ENCODE peak calls at places on chromosomes 11 and 22, in seven cellular contexts. Z is HCT116, E is H1, M is SK-N-SH, D is GM12878, C is K562, P is HepG2. S is an unnamed sample.

GRCh38 chr11:83661491-83662350 is 375.6 kb upstream of the CCDC90B start:
- DNase-seq in M (no peak), C (no peak), D (no peak), Z (no peak), E (no peak), P (peak), S (no peak)

GRCh38 chr11:315516-315994 is 1.7 kb downstream of the IFITM1 start:
- DNase-seq in M (no peak), C (no peak), E (no peak), D (no peak), Z (no peak), P (no peak), S (no peak)

GRCh38 chr22:46749682-46750529 is 11.9 kb upstream of the CERK start:
- DNase-seq in Z (no peak), E (no peak), P (no peak), C (no peak), M (no peak), D (no peak), S (peak)

GRCh38 chr11:4482445-4482844 is at the start of gene OR52K1:
- DNase-seq in E (no peak), Z (no peak), M (no peak), P (no peak), D (no peak), C (no peak), S (no peak)

GRCh38 chr11:65316311-65316978 is 1.8 kb downstream of the CDC42EP2 start:
- DNase-seq in Z (no peak), P (no peak), E (no peak), D (no peak), C (no peak), M (no peak), S (peak)

GRCh38 chr11:14927146-14927545 is 35.1 kb upstream of the CYP2R1 start:
- DNase-seq in E (no peak), M (no peak), D (no peak), P (no peak), C (no peak), Z (no peak), S (no peak)

GRCh38 chr22:20607157-20607907 is 99.9 kb downstream of the MED15 start:
- DNase-seq in Z (no peak), E (peak), C (no peak), P (no peak), M (peak), D (no peak), S (no peak)

GRCh38 chr11:60183595-60184201 is 815 bp upstream of the MS4A6A start:
- DNase-seq in C (no peak), P (no peak), E (no peak), Z (no peak), M (no peak), D (no peak), S (no peak)

GRCh38 chr11:8779107-8779506 is 96.5 kb downstream of the RPL27A start:
- DNase-seq in M (no peak), D (no peak), C (no peak), P (no peak), Z (no peak), E (no peak), S (no peak)

GRCh38 chr11:118912742-118913410 is 12.8 kb downstream of the BCL9L start:
- DNase-seq in P (no peak), M (no peak), D (peak), E (no peak), Z (no peak), C (no peak), S (peak)

GRCh38 chr11:64571050-64571409 is 20.0 kb upstream of the SLC22A12 start:
- DNase-seq in P (no peak), E (no peak), M (no peak), Z (no peak), D (no peak), C (no peak), S (no peak)

GRCh38 chr22:33715626-33716025 is 204.7 kb downstream of the LARGE1 start:
- DNase-seq in P (no peak), C (no peak), M (no peak), E (no peak), D (no peak), Z (no peak), S (no peak)

GRCh38 chr11:63835156-63835540 is 3.8 kb upstream of the MARK2 start:
- DNase-seq in E (no peak), M (no peak), D (no peak), Z (no peak), P (no peak), C (no peak), S (no peak)

GRCh38 chr11:100687630-100688395 is 725 bp downstream of the ARHGAP42 start:
- DNase-seq in P (peak), E (peak), D (no peak), M (peak), Z (peak), C (peak), S (peak)

GRCh38 chr11:31355131-31355530 is 14.4 kb downstream of the DCDC1 start:
- DNase-seq in E (no peak), P (no peak), D (no peak), C (no peak), Z (no peak), M (no peak), S (no peak)

GRCh38 chr11:30346068-30346688 is 23.3 kb downstream of the ARL14EP start:
- DNase-seq in C (peak), M (peak), P (peak), E (no peak), Z (peak), D (no peak), S (peak)

GRCh38 chr22:37161442-37161841 is 11.7 kb upstream of the IL2RB start:
- DNase-seq in M (no peak), C (peak), D (no peak), P (peak), E (no peak), Z (peak), S (no peak)

GRCh38 chr11:121870202-121871045 is 245.6 kb downstream of the BLID start:
- DNase-seq in P (peak), D (no peak), M (no peak), E (no peak), C (no peak), Z (no peak), S (no peak)

GRCh38 chr11:12123799-12124198 is 13.4 kb downstream of the MICAL2 start:
- DNase-seq in P (no peak), Z (no peak), E (no peak), C (no peak), D (no peak), M (no peak), S (no peak)

GRCh38 chr11:12122083-12122482 is 11.7 kb downstream of the MICAL2 start:
- DNase-seq in D (no peak), C (peak), P (peak), Z (peak), E (peak), M (no peak), S (no peak)

GRCh38 chr11:12121504-12121903 is 11.1 kb downstream of the MICAL2 start:
- DNase-seq in E (no peak), Z (no peak), M (no peak), C (no peak), P (no peak), D (no peak), S (no peak)

GRCh38 chr11:12124306-12124705 is 13.9 kb downstream of the MICAL2 start:
- DNase-seq in C (no peak), Z (no peak), D (no peak), M (no peak), E (no peak), P (no peak), S (no peak)

DNA sequence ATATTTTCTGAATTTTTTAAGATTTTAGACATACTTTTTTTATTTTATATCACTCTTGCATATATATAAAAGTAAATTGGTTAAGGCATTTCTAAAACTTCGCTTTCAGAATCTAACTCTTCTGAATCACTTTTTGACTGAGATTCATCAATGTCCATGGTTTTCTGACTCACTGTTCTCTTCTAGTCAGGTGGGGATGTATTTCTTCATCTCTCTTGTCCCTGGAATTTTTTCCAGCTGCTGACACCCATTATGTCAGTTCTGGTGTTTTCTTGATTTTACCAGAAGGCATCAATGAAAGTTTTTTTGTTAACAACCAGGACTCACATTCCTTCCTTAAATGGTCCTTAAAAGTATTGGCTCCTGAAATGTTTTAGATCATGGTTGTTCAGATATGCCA is 12.8 kb downstream of the MICAL2 start:
- DNase-seq in C (no peak), M (no peak), D (no peak), P (no peak), Z (no peak), E (no peak), S (no peak)
- TF ChIP-seq MAX in C (no peak), M (no peak), D (no peak), P (no peak), Z (no peak), E (no peak), S (no peak)

GRCh38 chr11:34437224-34437879 is 1.4 kb upstream of the CAT start:
- DNase-seq in E (no peak), D (no peak), P (no peak), C (no peak), Z (no peak), M (no peak), S (no peak)

GRCh38 chr11:34439521-34440258 is 956 bp downstream of the CAT start:
- DNase-seq in D (no peak), P (peak), Z (no peak), M (peak), E (no peak), C (no peak), S (no peak)

GRCh38 chr11:34441814-34442213 is 3.1 kb downstream of the CAT start:
- DNase-seq in D (no peak), M (no peak), C (no peak), P (no peak), E (no peak), Z (no peak), S (no peak)

GRCh38 chr11:34443136-34443535 is 4.4 kb downstream of the CAT start:
- DNase-seq in C (no peak), P (no peak), E (no peak), Z (no peak), M (no peak), D (no peak), S (no peak)

DNA sequence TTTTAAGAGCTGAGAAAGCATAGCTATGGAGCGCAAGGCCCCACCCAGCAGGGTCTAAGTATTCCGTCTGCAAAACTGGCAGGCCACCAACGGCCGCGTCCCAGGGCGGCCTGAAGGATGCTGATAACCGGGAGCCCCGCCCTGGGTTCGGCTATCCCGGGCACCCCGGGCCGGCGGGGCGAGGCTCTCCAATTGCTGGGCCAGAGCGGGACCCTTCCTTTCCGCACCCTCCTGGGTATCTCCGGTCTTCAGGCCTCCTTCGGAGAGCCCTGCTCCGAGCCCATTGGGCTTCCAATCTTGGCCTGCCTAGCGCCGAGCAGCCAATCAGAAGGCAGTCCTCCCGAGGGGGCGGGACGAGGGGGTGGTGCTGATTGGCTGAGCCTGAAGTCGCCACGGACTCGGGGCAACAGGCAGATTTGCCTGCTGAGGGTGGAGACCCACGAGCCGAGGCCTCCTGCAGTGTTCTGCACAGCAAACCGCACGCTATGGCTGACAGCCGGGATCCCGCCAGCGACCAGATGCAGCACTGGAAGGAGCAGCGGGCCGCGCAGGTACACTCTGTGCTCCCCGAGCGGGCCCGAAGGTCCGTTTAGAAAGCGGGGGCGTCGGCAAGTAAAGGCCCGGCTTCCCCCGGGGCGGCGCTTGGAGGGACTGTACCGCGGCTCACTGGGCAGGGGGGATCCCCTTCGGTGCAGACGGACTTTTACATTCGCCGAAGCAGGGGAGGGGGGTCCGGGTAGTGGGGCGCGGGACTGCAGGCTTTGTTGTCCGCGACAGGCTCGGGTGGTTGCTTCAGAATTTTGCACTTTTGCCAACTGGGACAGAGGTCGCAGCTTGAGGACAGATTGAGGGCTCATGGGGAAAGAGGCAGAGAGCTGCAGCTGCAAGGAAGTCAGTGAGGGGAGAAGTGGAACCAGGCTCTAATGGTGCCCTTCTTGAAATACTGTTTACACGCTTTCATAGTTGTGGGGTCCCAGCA is at the start of gene CAT:
- DNase-seq in C (peak), E (peak), P (peak), D (peak), Z (peak), M (peak), S (peak)
- H3K27ac ChIP-seq in C (peak), E (peak), P (peak), D (peak), Z (peak), M (peak), S (peak)

GRCh38 chr11:130601141-130601540 is 152.7 kb downstream of the ADAMTS15 start:
- DNase-seq in D (no peak), Z (no peak), M (no peak), E (peak), P (no peak), C (no peak), S (no peak)
- TF ChIP-seq POLR2AphosphoS5 in D (no peak), Z (no peak), M (no peak), E (no peak), P (no peak), C (no peak), S (no peak)

GRCh38 chr11:46350695-46351094 is 3.4 kb downstream of the DGKZ start:
- DNase-seq in D (no peak), Z (no peak), C (no peak), M (no peak), P (no peak), E (no peak), S (no peak)

GRCh38 chr11:46348986-46349401 is 1.7 kb downstream of the DGKZ start:
- DNase-seq in D (no peak), E (no peak), M (no peak), C (no peak), P (no peak), Z (no peak), S (no peak)

GRCh38 chr11:46346886-46347636 is at the start of gene DGKZ:
- DNase-seq in P (peak), E (peak), Z (peak), C (peak), D (no peak), M (peak), S (peak)

GRCh38 chr11:46347637-46348311 is 511 bp downstream of the DGKZ start:
- DNase-seq in D (no peak), P (no peak), M (peak), Z (no peak), E (no peak), C (peak), S (no peak)

DNA sequence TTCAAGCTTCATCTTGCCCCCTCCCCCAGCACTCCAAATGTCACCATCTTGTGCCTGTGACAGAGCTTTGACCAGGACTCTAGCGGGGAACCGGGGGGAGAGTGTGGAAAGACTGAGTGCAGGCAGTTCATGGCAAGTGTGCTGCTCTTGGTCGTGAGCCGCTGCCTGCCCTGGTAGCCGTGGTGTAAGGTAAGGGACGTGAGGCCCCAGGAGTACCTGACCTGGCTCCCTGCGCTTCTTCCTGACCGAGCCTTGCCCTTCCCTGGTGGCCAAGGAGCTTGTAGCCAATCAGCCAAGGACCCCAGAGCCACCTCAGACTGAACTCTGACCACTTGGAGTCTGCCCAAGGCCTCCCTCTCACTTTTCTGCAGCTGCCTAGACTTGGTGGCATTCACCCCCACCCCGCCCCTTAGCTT is 1.3 kb downstream of the DGKZ start:
- DNase-seq in D (no peak), C (no peak), E (no peak), P (no peak), M (no peak), Z (no peak), S (no peak)
- TF ChIP-seq MAX in D (no peak), C (no peak), E (no peak), P (no peak), M (no peak), Z (no peak), S (no peak)